ENCODE peak calls at places on chromosomes 5 and 9, in six cellular contexts. One of them, this sample, is unnamed.

GRCh38 chr9:90974007-90974406 is 172.4 kb downstream of the SYK start:
- DNase-seq in amniotic epithelial cell: peak; percentile 82
- DNase-seq in cardiac muscle cell: no peak
- DNase-seq in AG08395: no peak
- DNase-seq in fibroblast of lung: peak; percentile 27
- DNase-seq in Caco-2: no peak
- DNase-seq in this sample: no peak

GRCh38 chr9:131873361-131873760 is 133.5 kb upstream of the RAPGEF1 start:
- DNase-seq in amniotic epithelial cell: no peak
- DNase-seq in cardiac muscle cell: no peak
- DNase-seq in AG08395: no peak
- DNase-seq in fibroblast of lung: no peak
- DNase-seq in Caco-2: no peak
- DNase-seq in this sample: no peak

GRCh38 chr9:26077860-26078259 is 399.6 kb upstream of the TUSC1 start:
- DNase-seq in amniotic epithelial cell: no peak
- DNase-seq in cardiac muscle cell: no peak
- DNase-seq in AG08395: no peak
- DNase-seq in fibroblast of lung: no peak
- DNase-seq in Caco-2: no peak
- DNase-seq in this sample: no peak

GRCh38 chr5:123344819-123345426 is 78.3 kb downstream of the CEP120 start:
- DNase-seq in amniotic epithelial cell: peak; percentile 43
- DNase-seq in cardiac muscle cell: peak; percentile 57
- DNase-seq in AG08395: peak; percentile 41
- DNase-seq in fibroblast of lung: peak; percentile 77
- DNase-seq in Caco-2: no peak
- DNase-seq in this sample: peak; percentile 19

GRCh38 chr5:81234299-81234698 is 1.2 kb downstream of the CKMT2 start:
- DNase-seq in amniotic epithelial cell: no peak
- DNase-seq in cardiac muscle cell: no peak
- DNase-seq in AG08395: no peak
- DNase-seq in fibroblast of lung: no peak
- DNase-seq in Caco-2: no peak
- DNase-seq in this sample: no peak

GRCh38 chr5:42566658-42567313 is 143.5 kb downstream of the GHR start:
- DNase-seq in amniotic epithelial cell: no peak
- DNase-seq in cardiac muscle cell: no peak
- DNase-seq in AG08395: peak; percentile 6
- DNase-seq in fibroblast of lung: peak; percentile 75
- DNase-seq in Caco-2: no peak
- DNase-seq in this sample: no peak

GRCh38 chr5:103114440-103114839 is 5.5 kb downstream of the GIN1 start:
- DNase-seq in amniotic epithelial cell: no peak
- DNase-seq in cardiac muscle cell: no peak
- DNase-seq in AG08395: no peak
- DNase-seq in fibroblast of lung: no peak
- DNase-seq in Caco-2: no peak
- DNase-seq in this sample: no peak

GRCh38 chr9:33320568-33321261 is 30.4 kb downstream of the NFX1 start:
- DNase-seq in amniotic epithelial cell: peak; percentile 97
- DNase-seq in cardiac muscle cell: no peak
- DNase-seq in AG08395: peak; percentile 87
- DNase-seq in fibroblast of lung: peak; percentile 98
- DNase-seq in Caco-2: no peak
- DNase-seq in this sample: peak; percentile 83

GRCh38 chr9:17019398-17019797 is 115.4 kb upstream of the CNTLN start:
- DNase-seq in amniotic epithelial cell: no peak
- DNase-seq in cardiac muscle cell: no peak
- DNase-seq in AG08395: no peak
- DNase-seq in fibroblast of lung: no peak
- DNase-seq in Caco-2: no peak
- DNase-seq in this sample: no peak

GRCh38 chr5:175572922-175573321 is 84.9 kb upstream of the HRH2 start:
- DNase-seq in amniotic epithelial cell: no peak
- DNase-seq in cardiac muscle cell: no peak
- DNase-seq in AG08395: no peak
- DNase-seq in fibroblast of lung: no peak
- DNase-seq in Caco-2: no peak
- DNase-seq in this sample: peak; percentile 99

GRCh38 chr5:180072256-180072548 is 643 bp upstream of the RNF130 start:
- DNase-seq in amniotic epithelial cell: no peak
- DNase-seq in cardiac muscle cell: no peak
- DNase-seq in AG08395: no peak
- DNase-seq in fibroblast of lung: no peak
- DNase-seq in Caco-2: no peak
- DNase-seq in this sample: no peak

GRCh38 chr5:44835693-44836092 is 26.9 kb downstream of the MRPS30 start:
- DNase-seq in amniotic epithelial cell: no peak
- DNase-seq in cardiac muscle cell: no peak
- DNase-seq in AG08395: no peak
- DNase-seq in fibroblast of lung: no peak
- DNase-seq in Caco-2: no peak
- DNase-seq in this sample: no peak

GRCh38 chr9:5438301-5439162 is 807 bp upstream of the PLGRKT start:
- DNase-seq in amniotic epithelial cell: peak; percentile 48
- DNase-seq in cardiac muscle cell: no peak
- DNase-seq in AG08395: no peak
- DNase-seq in fibroblast of lung: peak; percentile 39
- DNase-seq in Caco-2: no peak
- DNase-seq in this sample: no peak

GRCh38 chr5:7321724-7322123 is 74.2 kb upstream of the ADCY2 start:
- DNase-seq in amniotic epithelial cell: peak; percentile 2
- DNase-seq in cardiac muscle cell: no peak
- DNase-seq in AG08395: peak; percentile 95
- DNase-seq in fibroblast of lung: peak; percentile 44
- DNase-seq in Caco-2: no peak
- DNase-seq in this sample: peak; percentile 69

GRCh38 chr5:142944140-142944539 is 174.0 kb downstream of the ARHGAP26 start:
- DNase-seq in amniotic epithelial cell: peak; percentile 16
- DNase-seq in cardiac muscle cell: no peak
- DNase-seq in AG08395: no peak
- DNase-seq in fibroblast of lung: peak; percentile 47
- DNase-seq in Caco-2: no peak
- DNase-seq in this sample: no peak

GRCh38 chr9:15936316-15936869 is 383.6 kb downstream of the CCDC171 start:
- DNase-seq in amniotic epithelial cell: no peak
- DNase-seq in cardiac muscle cell: peak; percentile 5
- DNase-seq in AG08395: peak; percentile 10
- DNase-seq in fibroblast of lung: peak; percentile 52
- DNase-seq in Caco-2: no peak
- DNase-seq in this sample: no peak